ENCODE peak calls at places on chromosomes 13 and 19, in four cellular contexts. One of them, this sample, is unnamed.

GRCh38 chr19:16416996-16417395 is 54.8 kb downstream of the EPS15L1 start:
- DNase-seq in mucosa of descending colon: no peak
- DNase-seq in lower leg skin: no peak
- DNase-seq in K562: no peak
- DNase-seq in this sample: no peak

GRCh38 chr13:44853641-44854040 is 135.6 kb downstream of the NUFIP1 start:
- DNase-seq in lower leg skin: peak
- DNase-seq in mucosa of descending colon: no peak
- DNase-seq in K562: no peak
- DNase-seq in this sample: no peak

GRCh38 chr19:46385636-46386035 is 27.7 kb downstream of the CCDC8 start:
- DNase-seq in K562: no peak
- DNase-seq in mucosa of descending colon: no peak
- DNase-seq in lower leg skin: no peak
- DNase-seq in this sample: no peak

GRCh38 chr19:32181356-32181920 is 164.0 kb upstream of the ZNF507 start:
- DNase-seq in mucosa of descending colon: no peak
- DNase-seq in K562: no peak
- DNase-seq in lower leg skin: no peak
- DNase-seq in this sample: no peak

GRCh38 chr19:48659768-48660167 is 13.0 kb downstream of the NTN5 start:
- DNase-seq in lower leg skin: no peak
- DNase-seq in K562: peak
- DNase-seq in mucosa of descending colon: no peak
- DNase-seq in this sample: no peak

GRCh38 chr13:24161980-24162517 is 1.5 kb downstream of the SPATA13 start:
- DNase-seq in K562: no peak
- DNase-seq in mucosa of descending colon: peak
- DNase-seq in lower leg skin: no peak
- DNase-seq in this sample: no peak

GRCh38 chr19:13621413-13621812 is 115.1 kb upstream of the CACNA1A start:
- DNase-seq in mucosa of descending colon: no peak
- DNase-seq in lower leg skin: no peak
- DNase-seq in K562: no peak
- DNase-seq in this sample: no peak

GRCh38 chr19:51493776-51494175 is 7.8 kb downstream of the SIGLEC12 start:
- DNase-seq in K562: no peak
- DNase-seq in lower leg skin: no peak
- DNase-seq in mucosa of descending colon: no peak
- DNase-seq in this sample: no peak

GRCh38 chr13:22040810-22041364 is 370.0 kb downstream of the FGF9 start:
- DNase-seq in K562: no peak
- DNase-seq in mucosa of descending colon: no peak
- DNase-seq in lower leg skin: no peak
- DNase-seq in this sample: no peak

GRCh38 chr19:35805518-35806102 is 7.0 kb downstream of the PRODH2 start:
- DNase-seq in K562: no peak
- DNase-seq in lower leg skin: no peak
- DNase-seq in mucosa of descending colon: peak
- DNase-seq in this sample: no peak

GRCh38 chr13:75830842-75831241 is 194.7 kb downstream of the LMO7 start:
- DNase-seq in K562: no peak
- DNase-seq in lower leg skin: no peak
- DNase-seq in mucosa of descending colon: no peak
- DNase-seq in this sample: no peak

GRCh38 chr19:22545751-22546150 is 88.4 kb upstream of the ZNF492 start:
- DNase-seq in K562: peak
- DNase-seq in mucosa of descending colon: no peak
- DNase-seq in lower leg skin: no peak
- DNase-seq in this sample: peak

GRCh38 chr19:38386968-38387549 is 775 bp downstream of the GGN start:
- DNase-seq in K562: peak
- DNase-seq in mucosa of descending colon: no peak
- DNase-seq in lower leg skin: no peak
- DNase-seq in this sample: no peak

GRCh38 chr13:50127017-50127725 is 111.9 kb downstream of the KCNRG start:
- DNase-seq in K562: no peak
- DNase-seq in mucosa of descending colon: peak
- DNase-seq in lower leg skin: peak
- DNase-seq in this sample: no peak

GRCh38 chr19:11563530-11563929 is 4.5 kb upstream of the ELOF1 start:
- DNase-seq in mucosa of descending colon: no peak
- DNase-seq in K562: no peak
- DNase-seq in lower leg skin: no peak
- DNase-seq in this sample: no peak
- TF ChIP-seq CTCF in mucosa of descending colon: no peak
- TF ChIP-seq CTCF in K562: no peak
- TF ChIP-seq CTCF in lower leg skin: no peak
- TF ChIP-seq CTCF in this sample: no peak

GRCh38 chr19:10769533-10770491 is 51.9 kb downstream of the DNM2 start:
- DNase-seq in lower leg skin: peak
- DNase-seq in mucosa of descending colon: no peak
- DNase-seq in K562: peak
- DNase-seq in this sample: peak
- TF ChIP-seq CTCF in lower leg skin: no peak
- TF ChIP-seq CTCF in mucosa of descending colon: no peak
- TF ChIP-seq CTCF in K562: peak
- TF ChIP-seq CTCF in this sample: peak

GRCh38 chr13:52395704-52396103 is 10.3 kb downstream of the THSD1 start:
- DNase-seq in K562: no peak
- DNase-seq in mucosa of descending colon: no peak
- DNase-seq in lower leg skin: no peak
- DNase-seq in this sample: no peak
- TF ChIP-seq CTCF in K562: no peak
- TF ChIP-seq CTCF in mucosa of descending colon: no peak
- TF ChIP-seq CTCF in lower leg skin: no peak
- TF ChIP-seq CTCF in this sample: no peak

DNA sequence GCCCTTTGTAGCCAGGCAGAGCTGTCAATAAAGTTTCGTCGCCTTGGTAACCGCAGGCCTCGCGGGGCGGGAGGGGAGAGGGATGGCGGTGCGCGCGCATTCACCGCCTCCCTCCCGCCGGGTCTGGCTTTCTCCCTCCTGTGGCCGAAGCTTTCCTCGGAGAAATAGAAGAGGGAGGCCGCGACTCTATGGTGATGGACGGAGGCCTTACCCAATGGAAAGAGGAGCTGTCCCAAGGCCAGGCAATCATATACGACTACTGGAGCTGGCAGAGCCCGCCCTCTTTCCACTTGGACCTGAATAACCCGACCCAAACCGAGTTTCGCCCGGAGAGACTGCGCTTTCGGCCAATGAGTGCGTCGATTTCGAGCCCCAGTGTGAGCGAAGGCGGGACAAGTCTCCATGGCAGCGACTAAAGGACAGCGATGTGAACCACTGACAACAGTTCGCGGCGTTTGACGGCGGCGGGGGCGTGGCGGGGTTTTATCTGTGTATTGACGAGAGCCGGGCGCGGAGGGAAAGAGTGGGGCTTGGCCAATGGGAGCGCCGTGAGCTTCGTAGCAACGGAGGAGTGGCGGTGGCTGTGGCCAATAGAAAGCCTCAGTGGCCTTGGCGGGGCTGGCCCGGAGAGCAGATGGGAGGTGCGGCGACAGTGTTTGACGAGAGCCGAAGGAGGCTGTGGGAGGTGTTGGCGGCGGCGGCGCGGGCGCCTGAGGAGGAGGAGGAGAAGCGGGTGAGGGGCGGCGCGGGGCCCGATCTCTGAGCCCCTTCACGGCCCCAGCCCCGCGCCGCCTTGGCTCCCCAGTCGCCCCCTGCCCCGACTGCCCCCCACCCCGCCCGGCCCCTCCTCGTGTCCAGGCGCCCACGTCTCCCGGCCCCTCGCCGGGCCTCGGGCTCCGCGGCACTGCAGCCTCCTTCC is at the start of gene KMT5C:
- DNase-seq in lower leg skin: peak
- DNase-seq in K562: peak
- DNase-seq in mucosa of descending colon: peak
- DNase-seq in this sample: peak
- TF ChIP-seq CTCF in lower leg skin: no peak
- TF ChIP-seq CTCF in K562: peak
- TF ChIP-seq CTCF in mucosa of descending colon: peak
- TF ChIP-seq CTCF in this sample: peak